ENCODE peak calls at places on chromosome 17, in six cellular contexts. U is tibial artery, O is lower lobe of right lung, R is endodermal cell, Z is lung, A is HCT116. V is an unnamed sample.

GRCh38 chr17:37310940-37311339 is 64.8 kb upstream of the C17orf78 start:
- DNase-seq in A (no peak), U (no peak), R (no peak), Z (no peak), O (no peak), V (no peak)

GRCh38 chr17:4708436-4708835 is 2.0 kb upstream of the ARRB2 start:
- DNase-seq in A (no peak), O (no peak), R (peak; percentile 80), U (no peak), Z (peak; percentile 49), V (no peak)

GRCh38 chr17:67200727-67201301 is 44.2 kb downstream of the HELZ start:
- DNase-seq in O (no peak), A (peak; percentile 18), U (no peak), R (no peak), Z (no peak), V (peak; percentile 22)

GRCh38 chr17:4999429-5000093 is 1.8 kb downstream of the KIF1C start:
- DNase-seq in Z (no peak), U (no peak), O (no peak), A (no peak), R (no peak), V (no peak)

GRCh38 chr17:35448214-35448898 is at the start of gene SLFN13:
- DNase-seq in Z (peak; percentile 79), U (peak; percentile 75), A (no peak), O (peak; percentile 89), R (peak; percentile 95), V (peak; percentile 76)

GRCh38 chr17:4505187-4505586 is 6.5 kb downstream of the SPNS2 start:
- DNase-seq in U (no peak), R (peak; percentile 60), O (no peak), Z (no peak), A (no peak), V (peak; percentile 40)

GRCh38 chr17:76791053-76791980 is 53.4 kb downstream of the MFSD11 start:
- DNase-seq in Z (no peak), A (no peak), O (no peak), R (no peak), U (no peak), V (peak; percentile 44)

GRCh38 chr17:29263916-29264315 is 17.3 kb downstream of the CRYBA1 start:
- DNase-seq in Z (no peak), R (no peak), A (no peak), U (no peak), O (no peak), V (no peak)

GRCh38 chr17:77098884-77099545 is 41.8 kb upstream of the SEC14L1 start:
- DNase-seq in U (peak; percentile 74), R (no peak), A (no peak), Z (peak; percentile 58), O (no peak), V (peak; percentile 52)

GRCh38 chr17:17808706-17809432 is 27.9 kb downstream of the SREBF1 start:
- DNase-seq in U (no peak), A (no peak), Z (no peak), O (no peak), R (peak; percentile 76), V (peak; percentile 46)

GRCh38 chr17:77465358-77466041 is 324.7 kb downstream of the SEC14L1 start:
- DNase-seq in Z (peak; percentile 80), A (no peak), U (peak; percentile 80), O (peak; percentile 84), R (peak; percentile 83), V (peak; percentile 55)

GRCh38 chr17:58303981-58304734 is 23.4 kb upstream of the MPO start:
- DNase-seq in Z (peak; percentile 58), O (peak; percentile 74), A (peak; percentile 62), U (no peak), R (peak; percentile 93), V (peak; percentile 30)

GRCh38 chr17:57420674-57421392 is 164.5 kb downstream of the MSI2 start:
- DNase-seq in A (no peak), U (no peak), O (no peak), R (no peak), Z (no peak), V (no peak)

GRCh38 chr17:4898351-4898750 is 985 bp upstream of the C17orf107 start:
- DNase-seq in U (no peak), O (no peak), Z (no peak), A (no peak), R (no peak), V (no peak)

GRCh38 chr17:79760197-79760906 is 17.6 kb upstream of the CBX2 start:
- DNase-seq in R (no peak), O (peak; percentile 19), Z (no peak), U (no peak), A (no peak), V (peak; percentile 42)

GRCh38 chr17:39701784-39702422 is 2.0 kb downstream of the ERBB2 start:
- DNase-seq in R (no peak), Z (no peak), A (no peak), U (no peak), O (no peak), V (no peak)
- H3K4me3 ChIP-seq in R (peak overlapping the region; percentile 93), Z (no peak overlapping the region), A (no peak overlapping the region), U (peak overlapping the region; percentile 100), O (peak overlapping the region; percentile 86), V (no peak overlapping the region)

GRCh38 chr17:7589204-7589868 is 558 bp downstream of the SOX15 start:
- DNase-seq in O (peak; percentile 90), Z (peak; percentile 78), A (no peak), R (peak; percentile 97), U (peak; percentile 90), V (peak; percentile 80)

GRCh38 chr17:7587831-7588230 is 2.1 kb downstream of the SOX15 start:
- DNase-seq in O (no peak), U (no peak), R (peak; percentile 51), A (no peak), Z (no peak), V (peak; percentile 75)

GRCh38 chr17:7587420-7587786 is 2.5 kb downstream of the SOX15 start:
- DNase-seq in A (no peak), R (no peak), U (no peak), Z (no peak), O (no peak), V (peak; percentile 75)

GRCh38 chr17:7588553-7589203 is 1.2 kb downstream of the SOX15 start:
- DNase-seq in Z (no peak), R (peak; percentile 74), U (no peak), A (no peak), O (no peak), V (peak; percentile 44)

DNA sequence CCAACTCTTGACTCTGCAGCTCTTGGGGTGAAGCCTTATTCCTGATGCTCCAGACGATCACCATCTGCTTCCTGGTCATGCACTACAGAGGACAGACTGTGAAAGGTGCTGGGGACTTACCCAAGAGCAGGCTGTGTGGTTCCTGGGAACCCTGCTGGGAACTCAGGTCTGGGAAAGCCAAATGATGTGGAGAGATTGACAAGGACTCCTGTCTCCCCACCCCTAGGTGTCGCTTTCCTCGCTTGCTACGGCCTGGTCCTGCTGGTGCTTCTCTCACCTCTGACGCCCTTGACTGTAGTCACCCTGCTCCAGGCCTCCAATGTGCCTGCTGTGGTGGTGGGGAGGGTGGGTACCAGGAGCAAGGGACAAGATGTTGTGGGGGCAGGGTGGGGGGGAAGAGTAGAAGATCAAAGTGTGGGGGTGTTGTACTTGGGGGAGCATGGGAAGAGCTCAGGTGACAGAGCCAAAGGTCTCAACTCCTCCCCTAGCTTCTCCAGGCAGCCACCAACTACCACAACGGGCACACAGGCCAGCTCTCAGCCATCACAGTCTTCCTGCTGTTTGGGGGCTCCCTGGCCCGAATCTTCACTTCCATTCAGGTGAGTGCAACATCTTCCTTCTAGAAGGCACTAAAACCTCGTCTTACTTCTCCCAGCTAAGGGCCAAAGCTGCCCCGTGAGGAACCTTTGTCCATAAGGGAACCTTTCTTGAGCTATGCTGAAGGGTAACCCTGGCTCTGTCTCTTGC is 3.0 kb downstream of the SOX15 start:
- DNase-seq in Z (no peak), R (peak; percentile 88), O (no peak), U (no peak), A (peak; percentile 58), V (peak; percentile 52)
- TF ChIP-seq CTCF in Z (no peak), R (peak; percentile 61), O (no peak), U (no peak), A (peak; percentile 68), V (peak; percentile 82)

GRCh38 chr17:49496183-49496865 is 1.2 kb downstream of the NGFR start:
- DNase-seq in A (no peak), Z (peak; percentile 60), R (peak; percentile 96), O (peak; percentile 83), U (peak; percentile 85), V (no peak)
- H3K27me3 ChIP-seq in A (no peaks in the 10 kb centered on the region), Z (no peaks in the 10 kb centered on the region), R (peaks cover 73% of the 10 kb centered on the region), O (peaks cover 69% of the 10 kb centered on the region), U (peaks cover 19% of the 10 kb centered on the region), V (peaks cover 7% of the 10 kb centered on the region)

GRCh38 chr17:72338304-72338703 is 217.5 kb downstream of the SOX9 start:
- DNase-seq in R (no peak), Z (no peak), O (no peak), U (no peak), A (no peak), V (no peak)
- H3K4me3 ChIP-seq in R (no peak overlapping the region), Z (no peak overlapping the region), O (no peak overlapping the region), U (no peak overlapping the region), A (no peak overlapping the region), V (no peak overlapping the region)

GRCh38 chr17:1532836-1533602 is 16.6 kb upstream of the INPP5K start:
- DNase-seq in R (peak; percentile 93), A (no peak), U (no peak), Z (no peak), O (no peak), V (no peak)
- TF ChIP-seq CTCF in R (peak; percentile 74), A (peak; percentile 69), U (peak; percentile 28), Z (peak; percentile 2), O (peak; percentile 29), V (peak; percentile 30)

GRCh38 chr17:82372591-82373452 is 1.3 kb downstream of the UTS2R start:
- DNase-seq in U (no peak), R (peak; percentile 70), O (peak; percentile 53), A (no peak), Z (no peak), V (no peak)
- H3K27me3 ChIP-seq in U (peaks cover 74% of the 10 kb centered on the region), R (peaks cover 28% of the 10 kb centered on the region), O (peaks cover 77% of the 10 kb centered on the region), A (no peaks in the 10 kb centered on the region), Z (peaks cover 22% of the 10 kb centered on the region), V (peaks cover 31% of the 10 kb centered on the region)

DNA sequence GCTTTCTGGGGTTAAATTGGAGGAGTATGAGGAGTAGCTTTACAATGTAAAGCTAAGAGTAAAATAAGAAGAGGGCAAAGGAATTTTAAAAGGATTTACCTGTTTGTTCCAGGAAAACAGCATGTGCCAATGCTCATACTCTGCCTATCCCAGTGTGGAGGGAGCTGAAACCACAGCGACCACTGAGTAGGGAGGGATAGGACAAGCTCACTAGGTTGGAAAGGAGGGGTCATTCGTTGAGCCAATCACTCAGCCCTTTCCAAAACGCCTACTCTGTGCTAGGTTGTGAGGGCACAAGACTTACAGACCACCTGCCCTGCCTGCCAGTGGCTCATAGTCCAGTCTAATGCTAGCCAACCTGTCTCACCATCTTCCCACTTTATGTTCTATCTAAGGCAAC is 1.1 kb upstream of the DNAJC7 start:
- DNase-seq in A (no peak), O (no peak), U (peak; percentile 9), Z (no peak), R (peak; percentile 87), V (no peak)
- H3K4me3 ChIP-seq in A (peak overlapping the region; percentile 93), O (peak overlapping the region; percentile 79), U (no peak overlapping the region), Z (no peak overlapping the region), R (peak overlapping the region; percentile 99), V (peak overlapping the region; percentile 85)